ENCODE peak calls at places on chromosomes 4 and X, in seven cellular contexts. E is neural progenitor cell; R is pancreas; A is CD4-positive, CD25-positive, alpha-beta regulatory T cell; V is adrenal gland; C is lower lobe of right lung; O is IMR-90. D is an unnamed sample. For H3K36me3, the result is how much of the 10 kb centered on the place peaks cover.

GRCh38 chr4:121272526-121272925 is 108.3 kb downstream of the QRFPR start:
- DNase-seq in E (no peak), R (no peak), A (peak), V (no peak), C (no peak), O (peak), D (no peak)

GRCh38 chr4:106369456-106370060 is 980 bp upstream of the GIMD1 start:
- DNase-seq in E (peak), R (no peak), A (peak), V (peak), C (no peak), O (peak), D (peak)

GRCh38 chrX:115592997-115593734 is 32.2 kb downstream of the PLS3 start:
- DNase-seq in E (no peak), R (no peak), A (no peak), V (no peak), C (no peak), O (peak), D (no peak)

GRCh38 chrX:22081475-22082092 is 49.5 kb downstream of the PHEX start:
- DNase-seq in E (peak), R (peak), A (peak), V (peak), C (peak), O (peak), D (peak)

GRCh38 chr4:111821342-111821741 is 323.9 kb upstream of the FAM241A start:
- DNase-seq in E (no peak), R (no peak), A (no peak), V (no peak), C (no peak), O (no peak), D (no peak)

GRCh38 chr4:55733874-55734437 is 85.6 kb upstream of the EXOC1L start:
- DNase-seq in E (no peak), R (peak), A (no peak), V (peak), C (peak), O (peak), D (no peak)

GRCh38 chrX:118780915-118781314 is 42.7 kb upstream of the ZCCHC12 start:
- DNase-seq in E (no peak), R (no peak), A (no peak), V (no peak), C (no peak), O (peak), D (no peak)

GRCh38 chrX:38233891-38234807 is 13.5 kb upstream of the SRPX start:
- DNase-seq in E (no peak), R (no peak), A (no peak), V (peak), C (no peak), O (peak), D (no peak)

GRCh38 chr4:124262211-124263179 is 450.0 kb downstream of the ANKRD50 start:
- DNase-seq in E (peak), R (peak), A (peak), V (peak), C (peak), O (peak), D (peak)

DNA sequence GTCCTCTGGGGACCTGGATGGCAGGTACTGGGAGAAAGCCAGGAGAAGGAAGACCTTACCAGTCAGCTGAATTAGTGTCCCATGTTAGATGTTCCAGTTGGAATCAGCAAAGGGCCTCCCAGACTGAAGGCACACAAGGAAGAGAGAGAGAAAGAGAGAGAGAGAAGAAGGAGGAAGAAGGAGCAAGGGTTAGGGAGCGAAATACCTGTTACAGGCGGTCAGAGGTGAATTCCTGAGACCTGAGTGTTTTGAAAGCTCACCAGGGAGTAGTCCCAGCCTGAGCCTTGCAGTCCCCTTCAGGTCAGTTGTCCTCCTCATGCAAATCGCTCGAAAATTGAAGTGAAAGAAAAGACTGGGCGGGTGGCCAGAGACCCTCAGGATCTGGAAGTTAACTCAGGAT is 60.3 kb downstream of the USP11 start:
- DNase-seq in E (no peak), R (no peak), A (no peak), V (no peak), C (no peak), O (no peak), D (no peak)
- H3K27ac ChIP-seq in E (no peak), R (no peak), A (no peak), V (no peak), C (no peak), O (no peak), D (no peak)

GRCh38 chrX:71298119-71298518 is 3.4 kb upstream of the ITGB1BP2 start:
- DNase-seq in E (no peak), R (no peak), A (no peak), V (peak), C (no peak), O (no peak), D (no peak)

GRCh38 chrX:71291381-71291780 is 7.9 kb downstream of the NONO start:
- DNase-seq in E (no peak), R (no peak), A (no peak), V (no peak), C (peak), O (peak), D (no peak)

GRCh38 chrX:71296806-71297205 is 4.7 kb upstream of the ITGB1BP2 start:
- DNase-seq in E (no peak), R (no peak), A (no peak), V (no peak), C (no peak), O (no peak), D (no peak)

GRCh38 chrX:71292669-71293379 is 8.7 kb upstream of the ITGB1BP2 start:
- DNase-seq in E (no peak), R (no peak), A (no peak), V (no peak), C (no peak), O (peak), D (no peak)
- H3K36me3 ChIP-seq in E (under half), R (under half), A (half or more), V (half or more), C (half or more), O (under half), D (under half)

GRCh38 chr4:40842318-40842717 is 92.6 kb downstream of the NSUN7 start:
- DNase-seq in E (no peak), R (no peak), A (no peak), V (no peak), C (no peak), O (no peak), D (no peak)
- H3K4me3 ChIP-seq in E (no peak), R (no peak), A (no peak), V (no peak), C (no peak), O (no peak), D (no peak)

DNA sequence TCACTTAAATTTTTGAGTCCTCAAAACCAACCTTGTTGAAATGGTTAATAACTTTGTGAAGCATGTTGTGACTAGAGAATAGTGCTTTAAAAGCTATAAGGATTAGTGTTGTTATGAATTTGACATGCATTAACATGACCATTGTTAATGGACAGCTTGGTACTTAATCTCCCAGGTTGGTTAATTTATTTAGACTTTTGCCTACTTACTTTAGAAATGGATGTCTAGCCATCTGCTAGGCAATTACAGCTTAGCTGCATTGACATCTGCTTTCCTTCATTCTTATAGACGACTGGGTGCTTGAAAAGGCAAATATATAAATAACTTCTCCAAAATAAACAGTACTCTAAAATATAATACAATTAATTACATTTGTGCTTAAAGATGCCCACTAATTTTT is 368.0 kb downstream of the CCSER1 start:
- DNase-seq in E (no peak), R (no peak), A (no peak), V (no peak), C (no peak), O (no peak), D (no peak)
- H3K27ac ChIP-seq in E (no peak), R (no peak), A (no peak), V (no peak), C (no peak), O (no peak), D (no peak)

DNA sequence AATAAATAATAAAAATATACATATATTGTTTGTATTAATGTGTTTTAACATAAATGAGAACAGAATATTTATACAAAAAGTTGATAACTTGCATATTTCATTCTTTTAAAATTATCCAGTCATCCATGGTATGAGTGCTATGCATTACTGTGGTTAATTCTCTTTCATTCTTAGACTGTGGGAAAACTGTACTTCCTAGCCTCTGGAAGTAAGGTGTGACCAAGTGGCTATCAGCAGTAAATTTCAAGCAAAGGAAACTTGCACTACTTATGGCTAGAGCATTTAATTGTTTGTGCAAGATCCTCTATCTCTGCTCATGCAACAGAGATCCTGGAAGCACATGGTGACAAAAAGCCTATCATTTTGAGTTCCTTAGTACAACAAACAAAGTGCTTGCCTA is 1054.5 kb upstream of the PABPC4L start:
- DNase-seq in E (no peak), R (no peak), A (no peak), V (no peak), C (no peak), O (peak), D (no peak)
- H3K36me3 ChIP-seq in E (under half), R (under half), A (under half), V (under half), C (under half), O (under half), D (under half)

GRCh38 chr4:64399313-64400109 is 9.7 kb downstream of the TECRL start:
- DNase-seq in E (no peak), R (no peak), A (no peak), V (no peak), C (no peak), O (no peak), D (peak)
- H3K4me3 ChIP-seq in E (no peak), R (no peak), A (no peak), V (no peak), C (no peak), O (no peak), D (no peak)

GRCh38 chrX:23857409-23857808 is 50.3 kb downstream of the APOO start:
- DNase-seq in E (no peak), R (no peak), A (no peak), V (no peak), C (no peak), O (no peak), D (no peak)
- H3K27ac ChIP-seq in E (no peak), R (no peak), A (no peak), V (no peak), C (no peak), O (no peak), D (no peak)